ENCODE peak calls at places on chromosomes 1 and 21, in nine cellular contexts. One of them, this sample, is unnamed.

GRCh38 chr1:178724386-178724733 is 684 bp upstream of the RALGPS2 start:
- DNase-seq in astrocyte of the cerebellum: no peak
- DNase-seq in uterus: no peak
- DNase-seq in Karpas-422: peak
- DNase-seq in A549: no peak
- DNase-seq in lung: no peak
- DNase-seq in AG10803: no peak
- DNase-seq in Peyer's patch: no peak
- DNase-seq in heart left ventricle: no peak
- DNase-seq in this sample: no peak

GRCh38 chr1:226209307-226210059 is 14.0 kb upstream of the MIXL1 start:
- DNase-seq in Karpas-422: no peak
- DNase-seq in uterus: no peak
- DNase-seq in heart left ventricle: no peak
- DNase-seq in lung: no peak
- DNase-seq in astrocyte of the cerebellum: no peak
- DNase-seq in Peyer's patch: no peak
- DNase-seq in A549: no peak
- DNase-seq in AG10803: no peak
- DNase-seq in this sample: no peak

GRCh38 chr1:226457307-226457712 is 49.4 kb upstream of the PARP1 start:
- DNase-seq in uterus: no peak
- DNase-seq in heart left ventricle: no peak
- DNase-seq in astrocyte of the cerebellum: no peak
- DNase-seq in AG10803: no peak
- DNase-seq in Peyer's patch: no peak
- DNase-seq in lung: no peak
- DNase-seq in A549: peak
- DNase-seq in Karpas-422: peak
- DNase-seq in this sample: no peak

GRCh38 chr21:41835711-41836154 is 43.4 kb downstream of the PRDM15 start:
- DNase-seq in lung: no peak
- DNase-seq in A549: no peak
- DNase-seq in Peyer's patch: peak
- DNase-seq in uterus: no peak
- DNase-seq in heart left ventricle: no peak
- DNase-seq in AG10803: no peak
- DNase-seq in Karpas-422: no peak
- DNase-seq in astrocyte of the cerebellum: no peak
- DNase-seq in this sample: no peak

GRCh38 chr1:161335796-161336195 is 21.6 kb downstream of the SDHC start:
- DNase-seq in lung: no peak
- DNase-seq in A549: no peak
- DNase-seq in Peyer's patch: no peak
- DNase-seq in uterus: no peak
- DNase-seq in Karpas-422: no peak
- DNase-seq in AG10803: peak
- DNase-seq in astrocyte of the cerebellum: peak
- DNase-seq in heart left ventricle: no peak
- DNase-seq in this sample: no peak

GRCh38 chr1:20720631-20721051 is 2.8 kb upstream of the KIF17 start:
- DNase-seq in A549: no peak
- DNase-seq in AG10803: no peak
- DNase-seq in uterus: peak
- DNase-seq in Karpas-422: no peak
- DNase-seq in astrocyte of the cerebellum: no peak
- DNase-seq in heart left ventricle: no peak
- DNase-seq in Peyer's patch: peak
- DNase-seq in lung: no peak
- DNase-seq in this sample: no peak

GRCh38 chr1:104182251-104182650 is 432.6 kb downstream of the AMY1C start:
- DNase-seq in AG10803: no peak
- DNase-seq in Karpas-422: no peak
- DNase-seq in Peyer's patch: no peak
- DNase-seq in astrocyte of the cerebellum: no peak
- DNase-seq in heart left ventricle: no peak
- DNase-seq in lung: no peak
- DNase-seq in uterus: no peak
- DNase-seq in A549: no peak
- DNase-seq in this sample: no peak

GRCh38 chr1:167601442-167602380 is 28.3 kb upstream of the RCSD1 start:
- DNase-seq in AG10803: peak
- DNase-seq in lung: peak
- DNase-seq in A549: no peak
- DNase-seq in Karpas-422: peak
- DNase-seq in heart left ventricle: peak
- DNase-seq in Peyer's patch: no peak
- DNase-seq in uterus: peak
- DNase-seq in astrocyte of the cerebellum: no peak
- DNase-seq in this sample: no peak

GRCh38 chr1:12059722-12060464 is 3.2 kb upstream of the TNFRSF8 start:
- DNase-seq in Peyer's patch: no peak
- DNase-seq in astrocyte of the cerebellum: no peak
- DNase-seq in heart left ventricle: no peak
- DNase-seq in A549: no peak
- DNase-seq in AG10803: no peak
- DNase-seq in Karpas-422: peak
- DNase-seq in uterus: no peak
- DNase-seq in lung: no peak
- DNase-seq in this sample: no peak

GRCh38 chr1:229064320-229064908 is 206.5 kb upstream of the RAB4A start:
- DNase-seq in lung: no peak
- DNase-seq in A549: peak
- DNase-seq in AG10803: no peak
- DNase-seq in Karpas-422: no peak
- DNase-seq in Peyer's patch: no peak
- DNase-seq in uterus: no peak
- DNase-seq in astrocyte of the cerebellum: no peak
- DNase-seq in heart left ventricle: no peak
- DNase-seq in this sample: no peak

GRCh38 chr1:212495843-212496494 is 63.2 kb downstream of the NENF start:
- DNase-seq in A549: no peak
- DNase-seq in Peyer's patch: no peak
- DNase-seq in astrocyte of the cerebellum: no peak
- DNase-seq in Karpas-422: no peak
- DNase-seq in AG10803: no peak
- DNase-seq in lung: no peak
- DNase-seq in uterus: no peak
- DNase-seq in heart left ventricle: no peak
- DNase-seq in this sample: no peak

GRCh38 chr1:229694053-229694693 is 68.1 kb downstream of the URB2 start:
- DNase-seq in A549: peak
- DNase-seq in lung: peak
- DNase-seq in Peyer's patch: peak
- DNase-seq in Karpas-422: no peak
- DNase-seq in uterus: peak
- DNase-seq in heart left ventricle: peak
- DNase-seq in astrocyte of the cerebellum: peak
- DNase-seq in AG10803: peak
- DNase-seq in this sample: no peak

GRCh38 chr1:34426325-34426896 is 249.7 kb downstream of the C1orf94 start:
- DNase-seq in uterus: no peak
- DNase-seq in Karpas-422: no peak
- DNase-seq in AG10803: no peak
- DNase-seq in lung: no peak
- DNase-seq in Peyer's patch: no peak
- DNase-seq in astrocyte of the cerebellum: no peak
- DNase-seq in heart left ventricle: no peak
- DNase-seq in A549: no peak
- DNase-seq in this sample: no peak

GRCh38 chr1:67647036-67647798 is 37.8 kb upstream of the GADD45A start:
- DNase-seq in heart left ventricle: peak
- DNase-seq in Peyer's patch: no peak
- DNase-seq in Karpas-422: no peak
- DNase-seq in lung: no peak
- DNase-seq in AG10803: peak
- DNase-seq in astrocyte of the cerebellum: no peak
- DNase-seq in A549: no peak
- DNase-seq in uterus: no peak
- DNase-seq in this sample: no peak

GRCh38 chr1:31790641-31791091 is 25.2 kb downstream of the SPOCD1 start:
- DNase-seq in uterus: peak
- DNase-seq in heart left ventricle: no peak
- DNase-seq in AG10803: no peak
- DNase-seq in lung: no peak
- DNase-seq in Karpas-422: no peak
- DNase-seq in Peyer's patch: peak
- DNase-seq in astrocyte of the cerebellum: no peak
- DNase-seq in A549: no peak
- DNase-seq in this sample: peak

GRCh38 chr1:31788825-31789256 is 24.7 kb upstream of the ADGRB2 start:
- DNase-seq in lung: no peak
- DNase-seq in AG10803: peak
- DNase-seq in Karpas-422: peak
- DNase-seq in uterus: no peak
- DNase-seq in astrocyte of the cerebellum: peak
- DNase-seq in A549: peak
- DNase-seq in Peyer's patch: no peak
- DNase-seq in heart left ventricle: no peak
- DNase-seq in this sample: no peak

GRCh38 chr1:31790140-31790539 is 25.7 kb downstream of the SPOCD1 start:
- DNase-seq in Peyer's patch: peak
- DNase-seq in Karpas-422: no peak
- DNase-seq in astrocyte of the cerebellum: no peak
- DNase-seq in A549: no peak
- DNase-seq in heart left ventricle: no peak
- DNase-seq in uterus: peak
- DNase-seq in AG10803: no peak
- DNase-seq in lung: no peak
- DNase-seq in this sample: peak

GRCh38 chr1:31788138-31788824 is 24.1 kb upstream of the ADGRB2 start:
- DNase-seq in lung: peak
- DNase-seq in heart left ventricle: peak
- DNase-seq in Karpas-422: peak
- DNase-seq in A549: peak
- DNase-seq in uterus: peak
- DNase-seq in astrocyte of the cerebellum: peak
- DNase-seq in AG10803: peak
- DNase-seq in Peyer's patch: peak
- DNase-seq in this sample: peak

GRCh38 chr1:31789259-31790065 is 25.3 kb upstream of the ADGRB2 start:
- DNase-seq in uterus: peak
- DNase-seq in heart left ventricle: peak
- DNase-seq in Karpas-422: peak
- DNase-seq in A549: peak
- DNase-seq in astrocyte of the cerebellum: peak
- DNase-seq in AG10803: peak
- DNase-seq in Peyer's patch: peak
- DNase-seq in lung: peak
- DNase-seq in this sample: peak
- H3K4me3 ChIP-seq in uterus: peak
- H3K4me3 ChIP-seq in heart left ventricle: peak
- H3K4me3 ChIP-seq in Karpas-422: peak
- H3K4me3 ChIP-seq in A549: peak
- H3K4me3 ChIP-seq in astrocyte of the cerebellum: peak
- H3K4me3 ChIP-seq in AG10803: peak
- H3K4me3 ChIP-seq in Peyer's patch: peak
- H3K4me3 ChIP-seq in lung: no peak
- H3K4me3 ChIP-seq in this sample: peak

GRCh38 chr1:220689696-220690095 is 467 bp upstream of the C1orf115 start:
- DNase-seq in AG10803: no peak
- DNase-seq in heart left ventricle: no peak
- DNase-seq in uterus: no peak
- DNase-seq in astrocyte of the cerebellum: no peak
- DNase-seq in A549: no peak
- DNase-seq in Peyer's patch: no peak
- DNase-seq in Karpas-422: no peak
- DNase-seq in lung: no peak
- DNase-seq in this sample: no peak
- H3K4me3 ChIP-seq in AG10803: peak
- H3K4me3 ChIP-seq in heart left ventricle: peak
- H3K4me3 ChIP-seq in uterus: no peak
- H3K4me3 ChIP-seq in astrocyte of the cerebellum: peak
- H3K4me3 ChIP-seq in A549: peak
- H3K4me3 ChIP-seq in Peyer's patch: peak
- H3K4me3 ChIP-seq in Karpas-422: no peak
- H3K4me3 ChIP-seq in lung: no peak
- H3K4me3 ChIP-seq in this sample: peak

DNA sequence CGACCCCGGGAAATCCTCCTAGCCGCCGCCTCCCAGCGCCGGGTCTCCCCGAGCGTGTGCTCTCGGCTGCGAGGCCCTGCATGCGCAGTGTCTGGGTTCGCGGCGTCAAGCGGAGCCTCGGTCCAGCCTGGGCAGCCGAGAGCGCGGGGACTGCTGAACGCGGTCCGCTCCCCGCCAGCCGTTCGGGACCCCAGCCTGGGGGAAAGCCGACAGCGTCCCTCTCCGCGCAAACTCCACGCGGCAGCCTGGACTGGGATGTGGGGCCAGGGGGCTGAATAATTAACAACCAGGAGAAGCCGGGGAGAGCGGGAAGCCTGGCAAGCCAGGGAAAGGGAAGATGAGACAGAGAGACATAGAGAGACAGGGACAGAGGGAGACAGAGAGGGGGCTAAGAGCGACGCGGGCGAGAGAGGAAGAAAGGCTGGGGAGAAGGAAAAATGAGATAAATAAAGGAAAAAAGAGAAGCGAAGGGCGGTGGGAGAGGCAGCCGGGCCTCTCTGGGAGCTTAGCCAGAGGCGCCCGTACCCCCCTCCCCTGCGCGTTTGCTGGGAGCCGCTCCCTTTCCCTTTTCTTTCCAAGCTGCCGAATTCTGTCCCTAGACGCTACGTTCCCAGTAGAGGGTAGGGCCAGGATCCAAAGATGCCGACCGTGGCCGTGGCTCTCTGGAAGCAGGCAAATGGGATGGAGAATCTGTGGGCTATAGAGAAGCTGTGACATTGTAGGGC is 64.1 kb downstream of the MEF2D start:
- DNase-seq in Karpas-422: no peak
- DNase-seq in heart left ventricle: no peak
- DNase-seq in uterus: no peak
- DNase-seq in lung: no peak
- DNase-seq in astrocyte of the cerebellum: no peak
- DNase-seq in Peyer's patch: no peak
- DNase-seq in A549: no peak
- DNase-seq in AG10803: no peak
- DNase-seq in this sample: no peak
- H3K4me3 ChIP-seq in Karpas-422: no peak
- H3K4me3 ChIP-seq in heart left ventricle: peak
- H3K4me3 ChIP-seq in uterus: peak
- H3K4me3 ChIP-seq in lung: no peak
- H3K4me3 ChIP-seq in astrocyte of the cerebellum: peak
- H3K4me3 ChIP-seq in Peyer's patch: peak
- H3K4me3 ChIP-seq in A549: peak
- H3K4me3 ChIP-seq in AG10803: no peak
- H3K4me3 ChIP-seq in this sample: no peak

DNA sequence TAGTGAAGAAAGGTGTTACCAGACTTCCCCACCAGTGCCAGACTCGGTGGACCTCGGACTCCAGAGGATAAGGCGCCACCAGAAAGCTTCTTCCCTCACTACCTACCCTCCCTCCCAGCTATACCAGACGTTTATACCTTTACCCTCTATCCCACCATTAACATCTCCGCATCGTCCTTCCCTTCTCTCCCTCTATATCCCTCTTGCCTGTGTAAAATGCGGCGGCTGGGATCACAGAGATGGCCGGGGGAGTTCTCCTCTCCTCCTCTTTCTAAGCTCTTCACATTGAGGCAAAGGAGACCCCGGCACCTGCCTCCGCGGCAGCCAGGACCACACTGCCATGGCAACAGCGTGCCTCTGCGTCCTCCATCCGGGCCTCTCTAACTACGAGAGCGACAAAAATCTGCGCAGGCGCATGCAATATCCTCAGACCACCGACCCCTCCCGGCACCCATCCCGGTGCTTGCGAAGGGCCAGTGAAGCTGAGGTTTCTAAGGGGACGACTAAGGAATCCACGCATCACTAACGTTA is at the start of gene CCDC181:
- DNase-seq in A549: peak
- DNase-seq in astrocyte of the cerebellum: peak
- DNase-seq in uterus: peak
- DNase-seq in lung: no peak
- DNase-seq in AG10803: peak
- DNase-seq in Peyer's patch: no peak
- DNase-seq in Karpas-422: no peak
- DNase-seq in heart left ventricle: peak
- DNase-seq in this sample: no peak
- H3K4me3 ChIP-seq in A549: peak
- H3K4me3 ChIP-seq in astrocyte of the cerebellum: peak
- H3K4me3 ChIP-seq in uterus: peak
- H3K4me3 ChIP-seq in lung: peak
- H3K4me3 ChIP-seq in AG10803: peak
- H3K4me3 ChIP-seq in Peyer's patch: peak
- H3K4me3 ChIP-seq in Karpas-422: no peak
- H3K4me3 ChIP-seq in heart left ventricle: peak
- H3K4me3 ChIP-seq in this sample: peak